ENCODE peak calls at places on chromosomes 16 and 17, in five cellular contexts. U is GM04504; O is RPMI7951; W is activated CD4-positive, alpha-beta memory T cell treated with anti-CD3 and anti-CD28 coated beads, Interleukin-2, amount 10 ng/mL, durations not matched to agents 7 days and 5 days; S is AML-193. Z is an unnamed sample.

GRCh38 chr17:59154721-59155438 is at the start of gene SKA2:
- DNase-seq in U (no peak), O (no peak), W (peak), S (peak), Z (peak)

GRCh38 chr17:63358111-63358839 is 87.8 kb downstream of the CYB561 start:
- DNase-seq in U (peak), O (peak), W (no peak), S (no peak), Z (no peak)

GRCh38 chr16:20941635-20941926 is 41.0 kb downstream of the LYRM1 start:
- DNase-seq in U (no peak), O (no peak), W (no peak), S (no peak), Z (no peak)

GRCh38 chr17:17472333-17472920 is 4.4 kb upstream of the MED9 start:
- DNase-seq in U (no peak), O (no peak), W (no peak), S (no peak), Z (no peak)

GRCh38 chr16:4350787-4351659 is at the start of gene PAM16:
- DNase-seq in U (peak), O (peak), W (peak), S (peak), Z (peak)

GRCh38 chr17:79180358-79181005 is 105.9 kb downstream of the ENGASE start:
- DNase-seq in U (no peak), O (no peak), W (no peak), S (no peak), Z (no peak)

GRCh38 chr16:50306287-50306686 is 39.9 kb downstream of the ADCY7 start:
- DNase-seq in U (no peak), O (no peak), W (no peak), S (no peak), Z (no peak)

GRCh38 chr17:50938821-50939541 is 72.8 kb upstream of the TOB1 start:
- DNase-seq in U (no peak), O (peak), W (no peak), S (no peak), Z (no peak)

GRCh38 chr16:89413811-89414585 is 76.4 kb downstream of the ANKRD11 start:
- DNase-seq in U (no peak), O (no peak), W (no peak), S (no peak), Z (no peak)

GRCh38 chr16:56985962-56986360 is 3.4 kb upstream of the NLRC5 start:
- DNase-seq in U (no peak), O (no peak), W (no peak), S (no peak), Z (no peak)

GRCh38 chr17:49817993-49818392 is 29.5 kb downstream of the KAT7 start:
- DNase-seq in U (no peak), O (no peak), W (peak), S (no peak), Z (no peak)

GRCh38 chr16:69338557-69339288 is 641 bp downstream of the COG8 start:
- DNase-seq in U (no peak), O (no peak), W (no peak), S (no peak), Z (no peak)

GRCh38 chr17:80855968-80856862 is 135.4 kb upstream of the CHMP6 start:
- DNase-seq in U (peak), O (peak), W (peak), S (peak), Z (no peak)

GRCh38 chr16:57614546-57615343 is 13.7 kb upstream of the ADGRG1 start:
- DNase-seq in U (no peak), O (no peak), W (no peak), S (no peak), Z (no peak)

GRCh38 chr17:47879028-47879585 is 16.9 kb upstream of the SP2 start:
- DNase-seq in U (no peak), O (peak), W (no peak), S (no peak), Z (no peak)

GRCh38 chr17:8818654-8819330 is 19.6 kb upstream of the MFSD6L start:
- DNase-seq in U (no peak), O (no peak), W (no peak), S (no peak), Z (no peak)

GRCh38 chr16:27611340-27611739 is 61.4 kb downstream of the KATNIP start:
- DNase-seq in U (no peak), O (no peak), W (no peak), S (no peak), Z (no peak)

GRCh38 chr16:89958068-89958467 is 9.5 kb downstream of the DEF8 start:
- DNase-seq in U (no peak), O (peak), W (no peak), S (no peak), Z (no peak)

Z was measured in KG1.